ENCODE peak calls at places on chromosomes 7 and 10, in five cellular contexts. One of them, this sample, is unnamed.

GRCh38 chr10:112977294-112977951 is 27.4 kb downstream of the TCF7L2 start:
- DNase-seq in transverse colon: no peak
- DNase-seq in heart left ventricle: no peak
- DNase-seq in H54: no peak
- DNase-seq in ovary: no peak
- DNase-seq in this sample: no peak

GRCh38 chr10:50882540-50882983 is 2.9 kb downstream of the A1CF start:
- DNase-seq in transverse colon: no peak
- DNase-seq in heart left ventricle: no peak
- DNase-seq in H54: no peak
- DNase-seq in ovary: no peak
- DNase-seq in this sample: no peak

GRCh38 chr10:53886325-53887300 is 914.4 kb downstream of the PCDH15 start:
- DNase-seq in transverse colon: no peak
- DNase-seq in heart left ventricle: no peak
- DNase-seq in H54: no peak
- DNase-seq in ovary: no peak
- DNase-seq in this sample: no peak

GRCh38 chr7:3092468-3092867 is 48.8 kb upstream of the CARD11 start:
- DNase-seq in transverse colon: peak
- DNase-seq in heart left ventricle: peak
- DNase-seq in H54: no peak
- DNase-seq in ovary: no peak
- DNase-seq in this sample: peak

GRCh38 chr10:82558208-82558607 is 683.2 kb downstream of the NRG3 start:
- DNase-seq in transverse colon: no peak
- DNase-seq in heart left ventricle: no peak
- DNase-seq in H54: no peak
- DNase-seq in ovary: no peak
- DNase-seq in this sample: no peak

GRCh38 chr7:81029523-81029922 is 110.7 kb upstream of the SEMA3C start:
- DNase-seq in transverse colon: no peak
- DNase-seq in heart left ventricle: no peak
- DNase-seq in H54: no peak
- DNase-seq in ovary: no peak
- DNase-seq in this sample: no peak

GRCh38 chr7:14899065-14899464 is 3.5 kb downstream of the DGKB start:
- DNase-seq in transverse colon: no peak
- DNase-seq in heart left ventricle: no peak
- DNase-seq in H54: no peak
- DNase-seq in ovary: no peak
- DNase-seq in this sample: no peak

GRCh38 chr7:129946282-129946681 is 6.5 kb downstream of the UBE2H start:
- DNase-seq in transverse colon: no peak
- DNase-seq in heart left ventricle: no peak
- DNase-seq in H54: no peak
- DNase-seq in ovary: no peak
- DNase-seq in this sample: no peak

GRCh38 chr7:40721344-40721949 is 586.6 kb downstream of the SUGCT start:
- DNase-seq in transverse colon: no peak
- DNase-seq in heart left ventricle: no peak
- DNase-seq in H54: no peak
- DNase-seq in ovary: no peak
- DNase-seq in this sample: no peak

GRCh38 chr10:20582041-20582440 is 315.1 kb downstream of the NEBL start:
- DNase-seq in transverse colon: no peak
- DNase-seq in heart left ventricle: no peak
- DNase-seq in H54: no peak
- DNase-seq in ovary: no peak
- DNase-seq in this sample: no peak

DNA sequence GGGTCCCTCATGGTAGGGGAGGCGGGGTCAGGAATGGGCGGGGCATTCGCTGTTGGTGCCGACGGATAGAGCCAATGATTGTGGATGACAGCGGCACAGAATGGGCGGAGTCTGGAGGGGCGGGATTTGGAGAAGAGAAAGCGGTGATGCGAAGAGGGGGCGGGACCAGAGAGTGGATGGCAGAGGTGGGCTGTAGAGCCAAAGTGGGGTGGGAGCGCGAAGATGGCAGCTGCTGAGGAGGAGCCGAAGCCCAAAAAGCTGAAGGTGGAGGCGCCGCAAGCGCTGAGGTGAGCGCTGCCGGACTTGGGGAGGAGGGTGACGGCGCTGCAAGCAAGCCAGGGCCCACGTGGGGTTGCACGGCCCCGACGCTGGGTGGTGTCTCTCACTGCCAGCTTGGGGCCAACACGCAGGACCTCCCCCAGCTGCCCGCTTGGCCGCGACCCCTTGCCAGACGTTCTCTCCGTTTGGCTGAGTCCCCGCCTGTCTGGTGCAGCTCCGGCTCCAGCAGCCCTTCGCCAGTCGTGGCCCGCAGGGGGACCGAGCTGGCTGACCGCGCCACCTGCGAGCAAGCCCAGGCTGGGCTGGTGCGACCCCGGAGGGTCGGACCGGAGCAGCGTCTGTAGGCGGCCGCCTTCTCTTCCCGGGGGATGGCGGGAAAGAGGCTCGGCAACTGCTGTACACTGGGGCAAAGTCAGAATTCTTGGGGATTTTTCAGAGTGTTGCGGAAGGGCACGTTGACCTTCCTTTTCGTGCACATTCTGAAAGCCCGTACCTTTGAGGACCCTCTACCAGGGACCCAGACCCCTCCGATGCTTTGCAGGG is at the start of gene ADK:
- DNase-seq in transverse colon: peak
- DNase-seq in heart left ventricle: peak
- DNase-seq in H54: peak
- DNase-seq in ovary: peak
- DNase-seq in this sample: peak
- TF ChIP-seq POLR2A in transverse colon: peak
- TF ChIP-seq POLR2A in heart left ventricle: peak
- TF ChIP-seq POLR2A in H54: peak
- TF ChIP-seq POLR2A in ovary: peak
- TF ChIP-seq POLR2A in this sample: peak

GRCh38 chr10:128873408-128873807 is 593.6 kb upstream of the MGMT start:
- DNase-seq in transverse colon: no peak
- DNase-seq in heart left ventricle: no peak
- DNase-seq in H54: no peak
- DNase-seq in ovary: no peak
- DNase-seq in this sample: no peak
- TF ChIP-seq POLR2A in transverse colon: no peak
- TF ChIP-seq POLR2A in heart left ventricle: no peak
- TF ChIP-seq POLR2A in H54: no peak
- TF ChIP-seq POLR2A in ovary: no peak
- TF ChIP-seq POLR2A in this sample: no peak

GRCh38 chr7:140940866-140941265 is 16.1 kb upstream of the BRAF start:
- DNase-seq in transverse colon: no peak
- DNase-seq in heart left ventricle: no peak
- DNase-seq in H54: no peak
- DNase-seq in ovary: no peak
- DNase-seq in this sample: no peak

GRCh38 chr7:140945940-140946339 is 21.2 kb upstream of the BRAF start:
- DNase-seq in transverse colon: no peak
- DNase-seq in heart left ventricle: no peak
- DNase-seq in H54: no peak
- DNase-seq in ovary: no peak
- DNase-seq in this sample: no peak
- TF ChIP-seq POLR2A in transverse colon: no peak
- TF ChIP-seq POLR2A in heart left ventricle: no peak
- TF ChIP-seq POLR2A in H54: no peak
- TF ChIP-seq POLR2A in ovary: no peak
- TF ChIP-seq POLR2A in this sample: no peak

DNA sequence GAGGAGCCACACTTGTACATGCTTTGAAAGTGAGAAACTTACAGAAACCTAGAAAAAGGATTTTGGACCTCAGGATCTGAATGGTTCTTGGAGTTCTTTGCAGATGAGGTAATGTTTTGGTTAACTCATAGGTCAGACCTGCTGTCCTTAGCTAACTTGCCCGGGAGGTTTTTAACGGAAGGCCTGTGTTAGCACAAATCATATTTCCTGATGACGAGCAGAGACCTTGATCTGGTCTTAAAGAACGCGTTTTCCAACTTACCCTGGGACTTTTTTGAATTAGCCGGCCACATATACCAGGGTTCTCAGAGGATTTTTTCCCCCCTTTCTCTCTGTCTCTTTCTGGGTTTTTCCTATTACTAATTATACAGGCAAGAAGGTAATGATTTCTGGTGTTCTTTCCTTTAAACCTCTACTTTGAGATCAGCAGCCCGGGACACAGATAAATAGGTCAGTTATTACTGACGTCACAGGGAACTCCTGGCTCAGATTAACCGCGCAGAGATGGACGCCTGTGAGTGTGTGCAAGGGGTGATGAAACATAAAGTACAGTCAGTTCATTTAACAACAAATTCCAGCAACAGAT is 101.8 kb upstream of the KLF6 start:
- DNase-seq in transverse colon: no peak
- DNase-seq in heart left ventricle: peak
- DNase-seq in H54: no peak
- DNase-seq in ovary: peak
- DNase-seq in this sample: peak
- TF ChIP-seq POLR2A in transverse colon: peak
- TF ChIP-seq POLR2A in heart left ventricle: no peak
- TF ChIP-seq POLR2A in H54: no peak
- TF ChIP-seq POLR2A in ovary: no peak
- TF ChIP-seq POLR2A in this sample: no peak

GRCh38 chr10:133292919-133293809 is 15.5 kb downstream of the TUBGCP2 start:
- DNase-seq in transverse colon: no peak
- DNase-seq in heart left ventricle: no peak
- DNase-seq in H54: peak
- DNase-seq in ovary: no peak
- DNase-seq in this sample: no peak
- TF ChIP-seq POLR2A in transverse colon: no peak
- TF ChIP-seq POLR2A in heart left ventricle: no peak
- TF ChIP-seq POLR2A in H54: no peak
- TF ChIP-seq POLR2A in ovary: no peak
- TF ChIP-seq POLR2A in this sample: no peak

GRCh38 chr10:102225646-102226541 is at the start of gene ELOVL3:
- DNase-seq in transverse colon: peak
- DNase-seq in heart left ventricle: peak
- DNase-seq in H54: peak
- DNase-seq in ovary: peak
- DNase-seq in this sample: peak
- TF ChIP-seq POLR2A in transverse colon: no peak
- TF ChIP-seq POLR2A in heart left ventricle: peak
- TF ChIP-seq POLR2A in H54: peak
- TF ChIP-seq POLR2A in ovary: no peak
- TF ChIP-seq POLR2A in this sample: no peak

DNA sequence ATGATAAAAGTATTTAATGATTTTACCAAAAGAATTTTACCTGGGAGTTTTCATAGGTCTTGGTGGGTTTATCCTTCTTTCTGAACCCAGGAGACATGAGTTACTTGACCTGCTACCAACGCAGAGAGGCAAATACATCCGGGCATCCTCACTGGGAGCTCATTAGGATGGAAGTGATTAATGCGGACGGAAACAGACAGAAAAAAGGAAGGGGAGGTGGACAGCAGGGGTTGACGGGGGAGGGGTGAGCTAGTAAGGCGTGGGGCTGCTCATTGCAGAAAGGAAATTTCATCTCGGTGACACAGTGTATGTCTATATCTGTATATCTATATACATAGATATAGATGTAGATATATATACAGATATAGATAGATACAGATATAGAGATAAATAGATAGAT is 408.2 kb upstream of the ADARB2 start:
- DNase-seq in transverse colon: no peak
- DNase-seq in heart left ventricle: no peak
- DNase-seq in H54: no peak
- DNase-seq in ovary: no peak
- DNase-seq in this sample: no peak
- TF ChIP-seq POLR2A in transverse colon: no peak
- TF ChIP-seq POLR2A in heart left ventricle: no peak
- TF ChIP-seq POLR2A in H54: no peak
- TF ChIP-seq POLR2A in ovary: no peak
- TF ChIP-seq POLR2A in this sample: no peak

This sample was measured in sigmoid colon.